ENCODE peak calls at places on chromosomes 11 and 22, in seven cellular contexts. L is kidney, T is fibroblast of the aortic adventitia, B is esophagus squamous epithelium, A is Panc1, V is astrocyte of the spinal cord, S is foreskin fibroblast. G is an unnamed sample.
A peak's percentile ranks its signal among the peaks of the same experiment; 100 is the strongest.

GRCh38 chr11:64787526-64788320 is 9.4 kb upstream of the SF1 start:
- DNase-seq in V (peak; percentile 32), T (peak; percentile 53), B (no peak), A (peak; percentile 27), L (peak; percentile 79), S (peak; percentile 74), G (no peak)

GRCh38 chr11:65279713-65280459 is 18.1 kb downstream of the POLA2 start:
- DNase-seq in L (no peak), V (peak; percentile 97), T (peak; percentile 99), S (peak; percentile 71), B (no peak), A (peak; percentile 30), G (peak; percentile 96)

GRCh38 chr22:20421507-20421874 is 16.1 kb downstream of the SCARF2 start:
- DNase-seq in T (no peak), S (no peak), A (no peak), L (peak; percentile 11), B (no peak), V (no peak), G (no peak)

GRCh38 chr11:67301313-67301921 is 1.9 kb upstream of the SSH3 start:
- DNase-seq in A (no peak), S (no peak), L (peak; percentile 81), B (no peak), T (no peak), V (no peak), G (no peak)

GRCh38 chr11:19889531-19889930 is 176.9 kb downstream of the NAV2 start:
- DNase-seq in T (no peak), S (no peak), V (peak; percentile 49), B (no peak), A (no peak), L (no peak), G (peak; percentile 35)

GRCh38 chr11:123525511-123525918 is 95.4 kb downstream of the GRAMD1B start:
- DNase-seq in T (no peak), L (no peak), V (no peak), B (no peak), A (no peak), S (no peak), G (no peak)

GRCh38 chr11:5071815-5072214 is 2.4 kb downstream of the OR52E1 start:
- DNase-seq in L (no peak), B (no peak), V (no peak), T (no peak), S (peak; percentile 1), A (no peak), G (no peak)

GRCh38 chr11:130609121-130610035 is 160.9 kb downstream of the ADAMTS15 start:
- DNase-seq in T (peak; percentile 96), V (no peak), B (no peak), L (no peak), S (peak; percentile 87), A (no peak), G (no peak)

GRCh38 chr11:108733479-108734116 is 68.7 kb downstream of the DDX10 start:
- DNase-seq in A (no peak), V (peak; percentile 76), L (no peak), B (no peak), T (peak; percentile 45), S (peak; percentile 74), G (peak; percentile 48)

GRCh38 chr11:44186531-44186930 is 91.1 kb downstream of the EXT2 start:
- DNase-seq in V (no peak), L (no peak), S (no peak), B (no peak), A (no peak), T (no peak), G (no peak)

GRCh38 chr11:100232006-100232405 is 455.1 kb upstream of the ARHGAP42 start:
- DNase-seq in T (no peak), B (no peak), L (no peak), S (no peak), V (no peak), A (no peak), G (no peak)

GRCh38 chr11:67608486-67608885 is 1.8 kb downstream of the NDUFV1 start:
- DNase-seq in T (no peak), V (no peak), S (no peak), L (no peak), B (no peak), A (no peak), G (no peak)

GRCh38 chr11:3165152-3165705 is at the start of gene OSBPL5:
- DNase-seq in L (peak; percentile 93), V (peak; percentile 62), A (no peak), S (peak; percentile 93), B (no peak), T (peak; percentile 51), G (no peak)

GRCh38 chr11:125082611-125083311 is 19.7 kb downstream of the SLC37A2 start:
- DNase-seq in S (peak; percentile 97), T (peak; percentile 62), B (no peak), L (no peak), A (no peak), V (peak; percentile 85), G (peak; percentile 13)

GRCh38 chr11:9613118-9613829 is 39.8 kb downstream of the WEE1 start:
- DNase-seq in A (peak; percentile 100), L (peak; percentile 97), S (peak; percentile 98), B (peak; percentile 45), V (peak; percentile 97), T (peak; percentile 99), G (peak; percentile 97)

GRCh38 chr22:45876136-45877035 is 100.6 kb downstream of the WNT7B start:
- DNase-seq in A (no peak), L (no peak), B (no peak), V (no peak), S (no peak), T (no peak), G (no peak)

GRCh38 chr11:25423436-25424184 is 908.3 kb upstream of the ANO3 start:
- DNase-seq in L (no peak), T (peak; percentile 44), B (no peak), V (peak; percentile 60), A (no peak), S (peak; percentile 0), G (peak; percentile 67)

GRCh38 chr11:11998091-11998781 is 10.2 kb downstream of the DKK3 start:
- DNase-seq in A (no peak), B (no peak), S (peak; percentile 91), V (peak; percentile 92), T (peak; percentile 86), L (no peak), G (peak; percentile 82)

GRCh38 chr11:94768602-94769511 is 701 bp downstream of the AMOTL1 start:
- DNase-seq in A (no peak), V (peak; percentile 46), L (peak; percentile 85), T (no peak), B (no peak), S (peak; percentile 74), G (no peak)

GRCh38 chr22:34812631-34813030 is 253.3 kb upstream of the ISX start:
- DNase-seq in A (no peak), V (peak; percentile 23), L (no peak), T (no peak), S (no peak), B (no peak), G (no peak)

GRCh38 chr11:47652070-47652469 is 9.7 kb upstream of the MTCH2 start:
- DNase-seq in L (no peak), B (no peak), V (no peak), T (no peak), S (no peak), A (no peak), G (no peak)

GRCh38 chr22:24834845-24835570 is 29.0 kb downstream of the SGSM1 start:
- DNase-seq in T (no peak), B (no peak), A (no peak), L (no peak), S (peak; percentile 8), V (no peak), G (no peak)
- TF ChIP-seq CTCF in T (peak; percentile 23), B (peak; percentile 40), A (peak; percentile 61), L (no peak), S (no peak), V (peak; percentile 12), G (peak; percentile 11)

GRCh38 chr11:121841487-121842167 is 274.4 kb downstream of the BLID start:
- DNase-seq in L (no peak), B (no peak), V (peak; percentile 83), A (no peak), T (peak; percentile 94), S (peak; percentile 96), G (peak; percentile 89)
- H3K4me3 ChIP-seq in L (no peak overlapping the region), B (no peak overlapping the region), V (no peak overlapping the region), A (no peak overlapping the region), T (no peak overlapping the region), S (no peak overlapping the region), G (no peak overlapping the region)

GRCh38 chr11:119846374-119846773 is 117.4 kb upstream of the NECTIN1 start:
- DNase-seq in A (no peak), T (no peak), S (no peak), V (no peak), B (no peak), L (no peak), G (no peak)
- TF ChIP-seq CTCF in A (no peak), T (no peak), S (no peak), V (no peak), B (no peak), L (no peak), G (no peak)

DNA sequence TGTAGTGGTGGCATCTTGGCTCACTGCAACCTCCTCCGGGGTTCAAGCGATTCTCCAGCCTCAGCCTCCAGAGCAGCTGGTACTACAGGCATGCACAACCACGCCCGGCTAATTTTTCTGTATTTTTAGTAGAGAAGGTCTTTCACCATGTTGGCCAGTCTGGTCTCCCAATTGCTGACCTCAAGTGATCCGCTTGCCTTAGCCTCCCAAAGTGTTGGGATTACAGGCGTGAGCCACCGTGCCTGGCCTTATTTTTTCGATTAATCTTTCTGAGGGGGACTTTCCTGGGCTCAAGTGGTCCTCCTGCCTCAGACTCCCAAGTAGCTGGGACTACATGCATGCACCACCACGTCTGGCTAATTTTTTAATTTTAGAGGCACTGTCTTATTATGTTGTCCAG is 5.6 kb downstream of the SNU13 start:
- DNase-seq in A (no peak), B (no peak), S (no peak), V (no peak), T (no peak), L (no peak), G (no peak)
- H3K4me3 ChIP-seq in A (no peak overlapping the region), B (no peak overlapping the region), S (peak overlapping the region; percentile 82), V (peak overlapping the region; percentile 77), T (peak overlapping the region; percentile 82), L (peak overlapping the region; percentile 77), G (peak overlapping the region; percentile 61)

GRCh38 chr22:37285937-37286336 is 3.6 kb downstream of the CYTH4 start:
- DNase-seq in V (no peak), T (no peak), A (no peak), S (no peak), L (no peak), B (no peak), G (no peak)

GRCh38 chr22:37289156-37289735 is 6.9 kb downstream of the CYTH4 start:
- DNase-seq in T (no peak), A (no peak), V (no peak), B (no peak), L (no peak), S (no peak), G (no peak)

GRCh38 chr22:37290737-37291136 is 8.4 kb downstream of the CYTH4 start:
- DNase-seq in A (no peak), T (peak; percentile 85), S (peak; percentile 94), B (no peak), L (no peak), V (no peak), G (no peak)

GRCh38 chr22:37287550-37287951 is 5.2 kb downstream of the CYTH4 start:
- DNase-seq in V (no peak), T (no peak), B (no peak), L (no peak), S (no peak), A (no peak), G (no peak)

DNA sequence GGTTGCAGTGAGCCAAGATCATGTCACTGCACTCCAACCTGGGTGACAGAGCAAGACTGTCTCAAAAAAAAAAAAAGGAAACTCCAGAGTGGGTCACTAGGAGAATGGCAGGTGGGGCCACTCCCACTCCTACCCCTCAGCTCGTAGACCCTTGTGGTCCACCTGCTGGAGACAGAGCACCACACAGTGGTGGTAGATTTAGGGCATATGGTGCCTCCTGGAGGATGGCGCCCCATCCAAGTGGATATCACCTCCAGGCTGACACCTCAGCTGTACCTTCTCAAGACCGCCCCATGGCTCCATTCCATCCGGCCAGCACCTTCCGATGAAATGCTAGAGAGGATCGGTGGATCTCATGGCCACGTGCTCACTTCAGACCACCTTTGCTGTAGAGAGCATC is 6.2 kb downstream of the CYTH4 start:
- DNase-seq in T (no peak), S (no peak), L (no peak), V (no peak), A (no peak), B (no peak), G (no peak)
- TF ChIP-seq CTCF in T (no peak), S (no peak), L (no peak), V (no peak), A (no peak), B (no peak), G (no peak)